ENCODE peak calls at places on chromosomes 1 and 21, in six cellular contexts. P is brain microvascular endothelial cell, B is cardiac fibroblast, A is tibial artery, T is AG09309, U is GM23338. J is an unnamed sample.

GRCh38 chr1:209850342-209850979 is 22.7 kb downstream of the UTP25 start:
- DNase-seq in P (peak; percentile 95), A (no peak), T (no peak), B (peak; percentile 97), U (peak; percentile 78), J (peak; percentile 62)

GRCh38 chr1:3522564-3523270 is 68.3 kb downstream of the ARHGEF16 start:
- DNase-seq in U (no peak), A (no peak), P (no peak), T (peak; percentile 74), B (no peak), J (peak; percentile 65)

GRCh38 chr21:42037943-42038342 is 27.8 kb upstream of the ZBTB21 start:
- DNase-seq in B (no peak), U (no peak), A (no peak), T (no peak), P (no peak), J (no peak)

GRCh38 chr1:160069460-160070231 is at the start of gene KCNJ10:
- DNase-seq in T (no peak), B (no peak), U (no peak), A (no peak), P (no peak), J (no peak)

GRCh38 chr1:62448221-62448933 is 11.5 kb downstream of the USP1 start:
- DNase-seq in U (no peak), A (no peak), P (no peak), T (no peak), B (no peak), J (no peak)

GRCh38 chr1:69569983-69570755 is 2.4 kb downstream of the LRRC7 start:
- DNase-seq in B (no peak), T (no peak), P (peak; percentile 43), A (no peak), U (peak; percentile 54), J (no peak)

GRCh38 chr1:15625224-15625917 is 8.1 kb downstream of the DDI2 start:
- DNase-seq in P (no peak), U (no peak), A (no peak), T (no peak), B (no peak), J (no peak)

GRCh38 chr1:30804381-30804780 is 46.8 kb upstream of the LAPTM5 start:
- DNase-seq in P (no peak), T (no peak), B (no peak), A (no peak), U (no peak), J (no peak)

GRCh38 chr1:171476829-171477228 is 8.5 kb upstream of the PRRC2C start:
- DNase-seq in A (no peak), T (no peak), U (no peak), P (no peak), B (no peak), J (no peak)

GRCh38 chr1:203112451-203112850 is 15.1 kb upstream of the ADORA1 start:
- DNase-seq in T (no peak), A (no peak), U (no peak), B (no peak), P (no peak), J (no peak)

GRCh38 chr1:165342588-165342987 is 13.9 kb downstream of the LMX1A start:
- DNase-seq in T (no peak), B (no peak), P (no peak), U (no peak), A (no peak), J (no peak)

GRCh38 chr1:183987593-183988318 is 49.8 kb downstream of the COLGALT2 start:
- DNase-seq in B (no peak), A (no peak), U (no peak), T (peak; percentile 37), P (no peak), J (no peak)

GRCh38 chr1:113452921-113453770 is 62.8 kb downstream of the MAGI3 start:
- DNase-seq in B (peak; percentile 72), U (peak; percentile 63), T (no peak), A (no peak), P (peak; percentile 38), J (peak; percentile 65)

GRCh38 chr1:224213438-224214119 is 30.5 kb downstream of the DEGS1 start:
- DNase-seq in A (no peak), T (no peak), P (no peak), B (no peak), U (peak; percentile 82), J (no peak)

GRCh38 chr1:30143517-30143916 is 579.9 kb downstream of the MATN1 start:
- DNase-seq in P (no peak), U (no peak), T (no peak), B (no peak), A (no peak), J (no peak)

GRCh38 chr1:30920827-30921226 is 12.3 kb upstream of the SDC3 start:
- DNase-seq in U (no peak), P (peak; percentile 53), T (no peak), B (no peak), A (no peak), J (no peak)

GRCh38 chr21:44869860-44870747 is 3.4 kb downstream of the PTTG1IP start:
- DNase-seq in B (peak; percentile 97), U (no peak), T (peak; percentile 79), A (peak; percentile 83), P (peak; percentile 93), J (peak; percentile 96)

GRCh38 chr1:191419842-191420241 is 738.4 kb upstream of the RGS18 start:
- DNase-seq in P (no peak), T (no peak), A (no peak), B (no peak), U (no peak), J (no peak)

GRCh38 chr1:20255666-20256065 is 35.0 kb upstream of the VWA5B1 start:
- DNase-seq in T (peak; percentile 13), A (no peak), B (peak; percentile 75), P (peak; percentile 53), U (no peak), J (peak; percentile 41)

GRCh38 chr1:85707267-85707989 is 805 bp downstream of the ZNHIT6 start:
- DNase-seq in B (peak; percentile 11), U (no peak), A (no peak), P (no peak), T (no peak), J (no peak)

GRCh38 chr1:16076003-16076870 is 2.8 kb upstream of the FAM131C start:
- DNase-seq in U (no peak), A (peak; percentile 82), B (peak; percentile 96), T (peak; percentile 77), P (peak; percentile 93), J (peak; percentile 95)

GRCh38 chr1:241675983-241676382 is 23.9 kb downstream of the WDR64 start:
- DNase-seq in P (no peak), U (no peak), T (no peak), A (no peak), B (no peak), J (no peak)

GRCh38 chr1:159088050-159088449 is 11.5 kb upstream of the AIM2 start:
- DNase-seq in P (peak; percentile 60), B (peak; percentile 76), T (peak; percentile 67), U (no peak), A (no peak), J (peak; percentile 90)

GRCh38 chr1:25012966-25013962 is 83.2 kb upstream of the RUNX3 start:
- DNase-seq in T (no peak), P (no peak), B (no peak), A (no peak), U (no peak), J (no peak)
- TF ChIP-seq CTCF in T (no peak), P (no peak), B (no peak), A (no peak), U (no peak), J (no peak)

DNA sequence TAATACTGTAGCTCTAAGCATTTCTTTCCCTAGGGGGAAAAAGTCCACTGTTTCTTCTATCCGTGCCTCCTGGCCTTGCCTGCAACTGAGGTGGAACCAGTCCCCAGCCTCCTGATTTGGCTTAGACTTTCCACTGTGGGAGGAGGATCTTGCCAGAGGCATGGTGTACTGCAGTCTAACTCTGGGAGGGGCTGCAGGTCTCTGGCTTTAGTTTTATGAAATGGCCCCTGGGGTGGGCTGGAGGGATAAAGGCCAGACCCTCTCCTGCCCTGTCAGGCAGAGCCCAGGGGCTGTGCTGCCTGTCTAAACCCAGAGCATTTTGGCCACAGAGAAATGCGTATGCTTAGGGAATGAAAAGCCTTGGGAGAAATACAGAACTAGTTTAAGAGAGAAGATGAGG is 73.0 kb downstream of the ABCA4 start:
- DNase-seq in A (no peak), T (no peak), B (no peak), U (no peak), P (no peak), J (no peak)
- TF ChIP-seq CTCF in A (no peak), T (no peak), B (no peak), U (no peak), P (no peak), J (no peak)

GRCh38 chr1:55141295-55141893 is 73.8 kb downstream of the USP24 start:
- DNase-seq in A (no peak), P (no peak), B (no peak), T (no peak), U (no peak), J (no peak)

GRCh38 chr1:55144886-55145285 is 70.3 kb downstream of the USP24 start:
- DNase-seq in B (no peak), T (no peak), U (no peak), A (no peak), P (no peak), J (no peak)

GRCh38 chr1:55146781-55147180 is 68.4 kb downstream of the USP24 start:
- DNase-seq in T (no peak), U (no peak), B (peak; percentile 24), P (no peak), A (no peak), J (no peak)

GRCh38 chr1:55140546-55140983 is 74.6 kb downstream of the USP24 start:
- DNase-seq in A (peak; percentile 76), T (peak; percentile 92), U (peak; percentile 96), P (peak; percentile 78), B (peak; percentile 92), J (peak; percentile 92)

GRCh38 chr1:55143686-55144085 is 71.5 kb downstream of the USP24 start:
- DNase-seq in P (no peak), A (no peak), T (no peak), B (no peak), U (peak; percentile 84), J (no peak)
- TF ChIP-seq CTCF in P (peak; percentile 35), A (no peak), T (peak; percentile 5), B (no peak), U (peak; percentile 74), J (peak; percentile 16)

GRCh38 chr1:12047120-12047876 is 15.8 kb upstream of the TNFRSF8 start:
- DNase-seq in P (peak; percentile 25), U (no peak), T (peak; percentile 25), A (no peak), B (no peak), J (no peak)

GRCh38 chr1:12048376-12048775 is 14.7 kb upstream of the TNFRSF8 start:
- DNase-seq in B (no peak), T (no peak), A (no peak), P (no peak), U (no peak), J (no peak)

GRCh38 chr1:12052008-12052573 is 11.0 kb upstream of the TNFRSF8 start:
- DNase-seq in B (peak; percentile 87), T (peak; percentile 48), P (peak; percentile 73), A (peak; percentile 79), U (no peak), J (peak; percentile 81)

GRCh38 chr1:12051361-12051760 is 11.7 kb upstream of the TNFRSF8 start:
- DNase-seq in A (no peak), T (no peak), B (no peak), U (no peak), P (no peak), J (no peak)

DNA sequence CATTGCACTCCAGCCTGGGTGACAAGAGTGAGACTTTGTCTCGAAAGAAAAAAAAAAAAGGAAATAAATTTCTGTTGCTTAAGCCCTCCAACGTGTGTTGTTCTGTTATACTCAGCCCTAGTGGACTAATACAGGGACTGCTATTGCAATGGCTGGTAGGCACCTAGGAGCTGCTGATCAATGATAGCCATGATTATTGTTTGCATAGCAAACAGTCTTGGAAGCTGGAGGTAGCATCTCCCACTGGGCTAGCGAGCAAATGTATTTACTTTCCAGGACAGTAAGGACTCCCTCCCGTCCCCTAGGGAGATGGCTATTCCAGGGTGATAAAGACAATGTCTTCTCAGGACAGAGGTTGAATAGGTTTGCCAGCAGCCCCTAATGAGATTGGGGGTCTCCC is 13.5 kb upstream of the TNFRSF8 start:
- DNase-seq in T (no peak), A (no peak), U (peak; percentile 41), B (no peak), P (no peak), J (no peak)
- TF ChIP-seq CTCF in T (no peak), A (no peak), U (no peak), B (no peak), P (no peak), J (peak; percentile 21)